ENCODE peak calls at places on chromosomes 2 and 18, in four cellular contexts. One of them, this sample, is unnamed.

GRCh38 chr2:2827237-2827636 is 496.2 kb upstream of the MYT1L start:
- DNase-seq in K562: no peak
- DNase-seq in GM12878: no peak
- DNase-seq in HL-60: no peak
- DNase-seq in this sample: no peak

GRCh38 chr2:27735263-27735904 is 36.1 kb upstream of the MRPL33 start:
- DNase-seq in HL-60: no peak
- DNase-seq in GM12878: no peak
- DNase-seq in K562: peak
- DNase-seq in this sample: peak

GRCh38 chr18:50973367-50974126 is 5.7 kb downstream of the ELAC1 start:
- DNase-seq in HL-60: peak
- DNase-seq in GM12878: no peak
- DNase-seq in K562: no peak
- DNase-seq in this sample: no peak

GRCh38 chr2:138059967-138060635 is 95.8 kb downstream of the HNMT start:
- DNase-seq in K562: peak
- DNase-seq in HL-60: peak
- DNase-seq in GM12878: no peak
- DNase-seq in this sample: no peak

GRCh38 chr2:113877651-113878594 is 12.0 kb upstream of the ACTR3 start:
- DNase-seq in GM12878: no peak
- DNase-seq in HL-60: no peak
- DNase-seq in K562: peak
- DNase-seq in this sample: no peak

GRCh38 chr18:53944721-53945120 is 279.7 kb downstream of the MBD2 start:
- DNase-seq in HL-60: no peak
- DNase-seq in K562: no peak
- DNase-seq in GM12878: no peak
- DNase-seq in this sample: no peak

GRCh38 chr2:206474059-206474458 is 30.7 kb downstream of the ADAM23 start:
- DNase-seq in K562: no peak
- DNase-seq in GM12878: no peak
- DNase-seq in HL-60: no peak
- DNase-seq in this sample: no peak

GRCh38 chr18:76522104-76522503 is 27.1 kb upstream of the ZNF516 start:
- DNase-seq in GM12878: no peak
- DNase-seq in HL-60: no peak
- DNase-seq in K562: no peak
- DNase-seq in this sample: no peak

GRCh38 chr2:231399853-231400667 is 4.5 kb downstream of the B3GNT7 start:
- DNase-seq in HL-60: no peak
- DNase-seq in GM12878: no peak
- DNase-seq in K562: no peak
- DNase-seq in this sample: no peak

GRCh38 chr18:58161659-58162058 is 117.6 kb downstream of the NEDD4L start:
- DNase-seq in K562: peak
- DNase-seq in HL-60: no peak
- DNase-seq in GM12878: no peak
- DNase-seq in this sample: no peak

GRCh38 chr2:144084114-144084661 is 435.7 kb downstream of the ZEB2 start:
- DNase-seq in K562: no peak
- DNase-seq in GM12878: no peak
- DNase-seq in HL-60: no peak
- DNase-seq in this sample: no peak

GRCh38 chr2:155840661-155841060 is 491.9 kb downstream of the NR4A2 start:
- DNase-seq in GM12878: no peak
- DNase-seq in K562: no peak
- DNase-seq in HL-60: no peak
- DNase-seq in this sample: no peak

GRCh38 chr2:20012282-20013060 is at the start of gene MATN3:
- DNase-seq in HL-60: no peak
- DNase-seq in GM12878: no peak
- DNase-seq in K562: peak
- DNase-seq in this sample: no peak

GRCh38 chr18:47184419-47185050 is 8.4 kb upstream of the IER3IP1 start:
- DNase-seq in HL-60: peak
- DNase-seq in K562: peak
- DNase-seq in GM12878: no peak
- DNase-seq in this sample: no peak

GRCh38 chr2:162839419-162839818 is 852 bp upstream of the KCNH7 start:
- DNase-seq in GM12878: no peak
- DNase-seq in HL-60: no peak
- DNase-seq in K562: no peak
- DNase-seq in this sample: no peak

GRCh38 chr2:107721581-107721980 is 105.1 kb upstream of the RGPD4 start:
- DNase-seq in K562: no peak
- DNase-seq in HL-60: no peak
- DNase-seq in GM12878: no peak
- DNase-seq in this sample: no peak

GRCh38 chr2:38632018-38632417 is 29.3 kb upstream of the HNRNPLL start:
- DNase-seq in K562: no peak
- DNase-seq in HL-60: no peak
- DNase-seq in GM12878: no peak
- DNase-seq in this sample: no peak

GRCh38 chr2:72145658-72146329 is 1.9 kb downstream of the CYP26B1 start:
- DNase-seq in K562: no peak
- DNase-seq in GM12878: no peak
- DNase-seq in HL-60: no peak
- DNase-seq in this sample: no peak
- TF ChIP-seq SPI1 in K562: no peak
- TF ChIP-seq SPI1 in GM12878: no peak
- TF ChIP-seq SPI1 in HL-60: no peak
- TF ChIP-seq SPI1 in this sample: no peak

GRCh38 chr2:37583402-37583801 is 88.0 kb downstream of the CDC42EP3 start:
- DNase-seq in GM12878: no peak
- DNase-seq in HL-60: no peak
- DNase-seq in K562: no peak
- DNase-seq in this sample: no peak
- TF ChIP-seq POLR2AphosphoS5 in GM12878: no peak
- TF ChIP-seq POLR2AphosphoS5 in HL-60: no peak
- TF ChIP-seq POLR2AphosphoS5 in K562: no peak
- TF ChIP-seq POLR2AphosphoS5 in this sample: no peak

DNA sequence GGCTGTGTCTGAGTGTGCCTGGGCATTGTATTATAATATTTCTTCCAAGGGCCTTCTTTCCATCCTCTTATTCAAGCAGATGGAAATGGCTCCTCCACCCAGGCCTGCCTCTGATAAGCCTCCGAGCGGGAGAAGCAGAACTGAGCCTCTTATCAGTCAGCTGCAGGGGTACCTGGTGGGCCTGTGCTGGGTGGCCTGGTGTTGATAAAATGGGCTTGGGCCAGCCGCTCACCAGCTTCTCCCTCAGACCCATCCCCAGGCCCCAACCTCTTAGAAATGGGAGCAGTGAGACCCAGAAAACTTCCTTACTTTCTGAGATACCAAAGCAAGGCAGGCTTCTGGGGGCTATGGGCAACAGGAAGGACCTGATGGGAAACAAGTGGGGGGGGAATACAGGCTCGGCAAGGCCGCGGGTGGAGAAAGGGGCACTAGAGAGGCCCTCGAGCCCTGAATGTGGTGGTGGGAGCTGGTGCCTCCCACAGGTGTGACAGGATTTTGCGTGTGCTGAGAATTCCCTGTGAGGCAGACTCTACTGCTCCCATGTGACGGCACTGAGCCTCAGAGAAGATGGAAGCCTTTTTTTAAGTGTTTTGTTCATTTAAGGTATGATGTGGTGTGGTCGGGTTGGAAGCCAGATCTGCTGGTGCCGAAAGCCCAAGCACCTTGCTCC is 18.3 kb downstream of the GYPC start:
- DNase-seq in K562: peak
- DNase-seq in HL-60: no peak
- DNase-seq in GM12878: no peak
- DNase-seq in this sample: no peak
- TF ChIP-seq SPI1 in K562: peak
- TF ChIP-seq SPI1 in HL-60: no peak
- TF ChIP-seq SPI1 in GM12878: no peak
- TF ChIP-seq SPI1 in this sample: no peak

GRCh38 chr2:168277276-168277675 is 29.9 kb upstream of the STK39 start:
- DNase-seq in HL-60: no peak
- DNase-seq in GM12878: no peak
- DNase-seq in K562: no peak
- DNase-seq in this sample: no peak

GRCh38 chr2:168272225-168272624 is 24.8 kb upstream of the STK39 start:
- DNase-seq in GM12878: no peak
- DNase-seq in HL-60: no peak
- DNase-seq in K562: no peak
- DNase-seq in this sample: no peak
- TF ChIP-seq POLR2AphosphoS5 in GM12878: no peak
- TF ChIP-seq POLR2AphosphoS5 in HL-60: no peak
- TF ChIP-seq POLR2AphosphoS5 in K562: no peak
- TF ChIP-seq POLR2AphosphoS5 in this sample: no peak

DNA sequence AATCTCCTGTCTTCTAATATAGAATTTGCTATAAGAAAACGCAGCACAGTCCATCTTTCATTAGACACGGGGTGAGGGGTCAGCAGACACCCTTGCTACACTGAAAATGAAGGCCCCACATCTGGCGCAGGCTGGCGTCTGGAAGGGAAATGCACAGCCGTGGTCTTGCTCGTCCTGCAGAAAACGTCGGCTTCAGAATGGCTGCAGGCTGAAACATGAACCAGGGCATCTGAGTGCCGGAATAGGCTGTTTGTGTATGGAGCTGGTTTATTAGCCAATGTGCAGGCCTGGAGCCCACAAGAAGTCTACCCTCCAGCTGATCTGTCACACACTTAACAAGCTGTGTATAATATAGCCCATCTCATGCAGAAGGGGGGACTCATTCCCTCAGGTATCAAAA is 153.5 kb upstream of the SOX11 start:
- DNase-seq in K562: no peak
- DNase-seq in HL-60: no peak
- DNase-seq in GM12878: no peak
- DNase-seq in this sample: no peak
- TF ChIP-seq SPI1 in K562: no peak
- TF ChIP-seq SPI1 in HL-60: no peak
- TF ChIP-seq SPI1 in GM12878: no peak
- TF ChIP-seq SPI1 in this sample: no peak

GRCh38 chr2:7060602-7061435 is 143.6 kb downstream of the RNF144A start:
- DNase-seq in K562: no peak
- DNase-seq in GM12878: no peak
- DNase-seq in HL-60: no peak
- DNase-seq in this sample: no peak
- TF ChIP-seq POLR2AphosphoS5 in K562: no peak
- TF ChIP-seq POLR2AphosphoS5 in GM12878: no peak
- TF ChIP-seq POLR2AphosphoS5 in HL-60: no peak
- TF ChIP-seq POLR2AphosphoS5 in this sample: no peak

GRCh38 chr2:176763871-176764404 is 448.7 kb upstream of the HNRNPA3 start:
- DNase-seq in HL-60: no peak
- DNase-seq in K562: no peak
- DNase-seq in GM12878: peak
- DNase-seq in this sample: no peak
- TF ChIP-seq SPI1 in HL-60: no peak
- TF ChIP-seq SPI1 in K562: no peak
- TF ChIP-seq SPI1 in GM12878: no peak
- TF ChIP-seq SPI1 in this sample: no peak

GRCh38 chr2:169738566-169739229 is 5.1 kb downstream of the KLHL23 start:
- DNase-seq in K562: no peak
- DNase-seq in HL-60: no peak
- DNase-seq in GM12878: no peak
- DNase-seq in this sample: no peak
- TF ChIP-seq POLR2AphosphoS5 in K562: no peak
- TF ChIP-seq POLR2AphosphoS5 in HL-60: no peak
- TF ChIP-seq POLR2AphosphoS5 in GM12878: no peak
- TF ChIP-seq POLR2AphosphoS5 in this sample: no peak

GRCh38 chr18:79753391-79753851 is 44.3 kb upstream of the KCNG2 start:
- DNase-seq in GM12878: no peak
- DNase-seq in HL-60: no peak
- DNase-seq in K562: no peak
- DNase-seq in this sample: no peak
- TF ChIP-seq SPI1 in GM12878: no peak
- TF ChIP-seq SPI1 in HL-60: no peak
- TF ChIP-seq SPI1 in K562: no peak
- TF ChIP-seq SPI1 in this sample: no peak